ENCODE peak calls at places on chromosome 18, in six cellular contexts. Q, N, J, Z, C and H are unnamed samples.

GRCh38 chr18:46097378-46097852 is 681 bp downstream of the ATP5F1A start:
- DNase-seq in Q (no peak), N (no peak), J (peak), Z (no peak), C (no peak), H (no peak)

GRCh38 chr18:28331551-28331950 is 154.6 kb upstream of the CDH2 start:
- DNase-seq in Q (no peak), N (no peak), J (no peak), Z (no peak), C (no peak), H (no peak)

GRCh38 chr18:13615432-13615861 is 110.9 kb downstream of the FAM210A start:
- DNase-seq in Q (no peak), N (no peak), J (no peak), Z (no peak), C (no peak), H (no peak)

GRCh38 chr18:10194592-10194991 is 259.8 kb upstream of the APCDD1 start:
- DNase-seq in Q (no peak), N (no peak), J (no peak), Z (no peak), C (no peak), H (no peak)

GRCh38 chr18:68797901-68798300 is at the start of gene CCDC102B:
- DNase-seq in Q (no peak), N (no peak), J (no peak), Z (no peak), C (peak), H (no peak)

GRCh38 chr18:28030458-28030857 is 146.5 kb downstream of the CDH2 start:
- DNase-seq in Q (no peak), N (no peak), J (no peak), Z (no peak), C (no peak), H (no peak)

GRCh38 chr18:13585379-13586153 is 140.8 kb downstream of the FAM210A start:
- DNase-seq in Q (peak), N (no peak), J (no peak), Z (no peak), C (no peak), H (no peak)

GRCh38 chr18:73279499-73279898 is 411.7 kb upstream of the NETO1 start:
- DNase-seq in Q (no peak), N (no peak), J (no peak), Z (no peak), C (no peak), H (no peak)

GRCh38 chr18:53416985-53417384 is 807.5 kb downstream of the MBD2 start:
- DNase-seq in Q (no peak), N (no peak), J (no peak), Z (no peak), C (peak), H (no peak)

GRCh38 chr18:13726972-13727331 is 479 bp downstream of the RNMT start:
- DNase-seq in Q (no peak), N (no peak), J (peak), Z (no peak), C (peak), H (peak)

GRCh38 chr18:61727241-61727640 is 165.6 kb downstream of the RNF152 start:
- DNase-seq in Q (no peak), N (no peak), J (no peak), Z (no peak), C (peak), H (no peak)

GRCh38 chr18:74522635-74523548 is 11.4 kb upstream of the CNDP1 start:
- DNase-seq in Q (no peak), N (no peak), J (no peak), Z (peak), C (no peak), H (no peak)

GRCh38 chr18:67710639-67711038 is 194.1 kb upstream of the DSEL start:
- DNase-seq in Q (no peak), N (no peak), J (no peak), Z (peak), C (no peak), H (no peak)

GRCh38 chr18:10563886-10564285 is 38.1 kb downstream of the NAPG start:
- DNase-seq in Q (no peak), N (no peak), J (no peak), Z (no peak), C (no peak), H (no peak)

GRCh38 chr18:70135604-70136003 is 69.9 kb downstream of the RTTN start:
- DNase-seq in Q (no peak), N (no peak), J (no peak), Z (no peak), C (no peak), H (no peak)

GRCh38 chr18:812673-813404 is 797 bp upstream of the YES1 start:
- DNase-seq in Q (peak), N (no peak), J (no peak), Z (no peak), C (peak), H (no peak)

GRCh38 chr18:78816916-78817315 is 162.7 kb upstream of the SALL3 start:
- DNase-seq in Q (no peak), N (no peak), J (no peak), Z (no peak), C (no peak), H (no peak)

GRCh38 chr18:39732918-39733317 is 2167.3 kb upstream of the CELF4 start:
- DNase-seq in Q (no peak), N (no peak), J (no peak), Z (no peak), C (no peak), H (no peak)

GRCh38 chr18:50152900-50153299 is 42.0 kb downstream of the MYO5B start:
- DNase-seq in Q (no peak), N (no peak), J (no peak), Z (no peak), C (no peak), H (no peak)

GRCh38 chr18:49645836-49646235 is 84.0 kb downstream of the LIPG start:
- DNase-seq in Q (no peak), N (no peak), J (no peak), Z (no peak), C (peak), H (no peak)

GRCh38 chr18:13809025-13809384 is 14.9 kb upstream of the MC5R start:
- DNase-seq in Q (no peak), N (no peak), J (no peak), Z (no peak), C (no peak), H (no peak)

GRCh38 chr18:8991131-8991530 is 111.4 kb upstream of the NDUFV2 start:
- DNase-seq in Q (no peak), N (no peak), J (no peak), Z (no peak), C (no peak), H (no peak)

GRCh38 chr18:44325903-44326650 is 354.6 kb upstream of the SETBP1 start:
- DNase-seq in Q (peak), N (peak), J (peak), Z (peak), C (peak), H (peak)

GRCh38 chr18:7370375-7370774 is 139.5 kb downstream of the LRRC30 start:
- DNase-seq in Q (no peak), N (no peak), J (no peak), Z (no peak), C (no peak), H (no peak)

GRCh38 chr18:22314406-22314805 is 103.3 kb downstream of the CTAGE1 start:
- DNase-seq in Q (no peak), N (no peak), J (no peak), Z (no peak), C (peak), H (no peak)

GRCh38 chr18:34345738-34346137 is 121.0 kb upstream of the NOL4 start:
- DNase-seq in Q (no peak), N (no peak), J (no peak), Z (no peak), C (no peak), H (no peak)

GRCh38 chr18:43563780-43564179 is 286.5 kb upstream of the SYT4 start:
- DNase-seq in Q (no peak), N (peak), J (peak), Z (peak), C (peak), H (peak)

GRCh38 chr18:79507076-79507545 is 111.4 kb downstream of the NFATC1 start:
- DNase-seq in Q (no peak), N (peak), J (peak), Z (no peak), C (peak), H (no peak)

GRCh38 chr18:7021994-7022840 is 95.4 kb downstream of the LAMA1 start:
- DNase-seq in Q (no peak), N (peak), J (peak), Z (no peak), C (peak), H (no peak)

GRCh38 chr18:60259052-60259681 is 113.4 kb downstream of the MC4R start:
- DNase-seq in Q (no peak), N (no peak), J (no peak), Z (no peak), C (peak), H (no peak)

GRCh38 chr18:58195278-58195721 is 151.3 kb downstream of the NEDD4L start:
- DNase-seq in Q (peak), N (no peak), J (peak), Z (no peak), C (no peak), H (no peak)

GRCh38 chr18:7808992-7809391 is 241.9 kb downstream of the PTPRM start:
- DNase-seq in Q (no peak), N (no peak), J (no peak), Z (no peak), C (no peak), H (no peak)

GRCh38 chr18:39701071-39701783 is 2135.6 kb upstream of the CELF4 start:
- DNase-seq in Q (no peak), N (no peak), J (no peak), Z (no peak), C (no peak), H (no peak)

GRCh38 chr18:22822024-22822423 is 111.1 kb upstream of the RBBP8 start:
- DNase-seq in Q (no peak), N (no peak), J (no peak), Z (peak), C (no peak), H (no peak)

GRCh38 chr18:73879771-73880170 is 267.9 kb downstream of the FBXO15 start:
- DNase-seq in Q (no peak), N (no peak), J (no peak), Z (no peak), C (peak), H (no peak)

GRCh38 chr18:57150828-57151227 is 3.9 kb downstream of the BOD1L2 start:
- DNase-seq in Q (no peak), N (peak), J (peak), Z (no peak), C (no peak), H (no peak)

GRCh38 chr18:41905786-41906527 is 49.1 kb upstream of the PIK3C3 start:
- DNase-seq in Q (no peak), N (no peak), J (peak), Z (no peak), C (no peak), H (no peak)

GRCh38 chr18:41906528-41907256 is 48.3 kb upstream of the PIK3C3 start:
- DNase-seq in Q (peak), N (no peak), J (peak), Z (no peak), C (peak), H (peak)
- TF ChIP-seq CTCF in Q (peak), N (peak), J (peak), Z (peak), C (peak), H (peak)

GRCh38 chr18:24514439-24514838 is 54.0 kb downstream of the HRH4 start:
- DNase-seq in Q (peak), N (peak), J (no peak), Z (peak), C (no peak), H (no peak)
- TF ChIP-seq CTCF in Q (peak), N (peak), J (peak), Z (peak), C (peak), H (peak)

GRCh38 chr18:36185157-36185556 is 2.1 kb upstream of the MOCOS start:
- DNase-seq in Q (no peak), N (no peak), J (no peak), Z (no peak), C (no peak), H (no peak)

GRCh38 chr18:36187138-36187825 is at the start of gene MOCOS:
- DNase-seq in Q (peak), N (peak), J (peak), Z (no peak), C (peak), H (peak)

GRCh38 chr18:36185901-36186460 is 1.3 kb upstream of the MOCOS start:
- DNase-seq in Q (no peak), N (no peak), J (no peak), Z (no peak), C (no peak), H (no peak)

GRCh38 chr18:36187826-36188721 is 777 bp downstream of the MOCOS start:
- DNase-seq in Q (no peak), N (no peak), J (no peak), Z (no peak), C (peak), H (no peak)

GRCh38 chr18:36186461-36187137 is 698 bp upstream of the MOCOS start:
- DNase-seq in Q (peak), N (no peak), J (no peak), Z (no peak), C (no peak), H (no peak)
- TF ChIP-seq CTCF in Q (no peak), N (no peak), J (no peak), Z (peak), C (no peak), H (no peak)

DNA sequence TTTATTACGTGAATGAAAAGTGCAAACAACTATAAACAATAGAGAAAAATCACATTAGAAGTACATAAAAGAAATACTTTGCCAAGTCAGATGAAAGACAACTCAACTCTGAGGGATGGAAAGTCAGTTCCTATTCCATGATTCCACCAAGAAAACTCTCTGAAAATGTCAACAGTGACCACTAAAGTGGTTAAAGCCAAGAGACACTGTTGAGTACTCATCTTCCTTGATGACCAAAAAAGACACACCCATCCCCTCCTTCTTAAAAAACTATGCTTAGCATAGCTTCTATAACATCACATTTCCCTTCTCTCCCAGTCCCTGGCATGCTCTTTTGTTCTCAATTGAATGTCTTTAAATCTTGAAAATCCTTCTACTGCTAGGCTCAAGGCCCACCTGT is 160.0 kb downstream of the TCF4 start:
- DNase-seq in Q (no peak), N (no peak), J (no peak), Z (no peak), C (no peak), H (no peak)
- TF ChIP-seq CTCF in Q (no peak), N (no peak), J (no peak), Z (no peak), C (no peak), H (no peak)

GRCh38 chr18:63073481-63073880 is 246.1 kb downstream of the BCL2 start:
- DNase-seq in Q (peak), N (no peak), J (no peak), Z (no peak), C (no peak), H (no peak)
- TF ChIP-seq CTCF in Q (peak), N (peak), J (no peak), Z (peak), C (no peak), H (no peak)

GRCh38 chr18:63975632-63976031 is 5.8 kb downstream of the SERPINB8 start:
- DNase-seq in Q (no peak), N (no peak), J (no peak), Z (no peak), C (no peak), H (no peak)

GRCh38 chr18:63971320-63972071 is 1.6 kb downstream of the SERPINB8 start:
- DNase-seq in Q (no peak), N (no peak), J (no peak), Z (no peak), C (no peak), H (no peak)

GRCh38 chr18:63970803-63971191 is 916 bp downstream of the SERPINB8 start:
- DNase-seq in Q (no peak), N (no peak), J (peak), Z (no peak), C (peak), H (peak)

GRCh38 chr18:63977040-63977439 is 7.2 kb downstream of the SERPINB8 start:
- DNase-seq in Q (no peak), N (no peak), J (no peak), Z (no peak), C (no peak), H (no peak)

GRCh38 chr18:63974991-63975390 is 5.1 kb downstream of the SERPINB8 start:
- DNase-seq in Q (no peak), N (no peak), J (no peak), Z (no peak), C (no peak), H (no peak)
- TF ChIP-seq CTCF in Q (peak), N (peak), J (peak), Z (peak), C (peak), H (no peak)

GRCh38 chr18:3233433-3234168 is 13.8 kb upstream of the MYOM1 start:
- DNase-seq in Q (no peak), N (no peak), J (no peak), Z (no peak), C (no peak), H (no peak)

GRCh38 chr18:3235846-3236245 is 11.8 kb upstream of the MYL12A start:
- DNase-seq in Q (no peak), N (no peak), J (no peak), Z (no peak), C (no peak), H (no peak)

GRCh38 chr18:3236470-3236869 is 11.1 kb upstream of the MYL12A start:
- DNase-seq in Q (no peak), N (no peak), J (no peak), Z (no peak), C (no peak), H (no peak)

GRCh38 chr18:3234457-3234856 is 13.1 kb upstream of the MYL12A start:
- DNase-seq in Q (no peak), N (no peak), J (no peak), Z (no peak), C (no peak), H (no peak)

GRCh38 chr18:3238742-3239141 is 8.9 kb upstream of the MYL12A start:
- DNase-seq in Q (no peak), N (no peak), J (no peak), Z (no peak), C (no peak), H (no peak)
- TF ChIP-seq CTCF in Q (no peak), N (no peak), J (no peak), Z (peak), C (no peak), H (no peak)

DNA sequence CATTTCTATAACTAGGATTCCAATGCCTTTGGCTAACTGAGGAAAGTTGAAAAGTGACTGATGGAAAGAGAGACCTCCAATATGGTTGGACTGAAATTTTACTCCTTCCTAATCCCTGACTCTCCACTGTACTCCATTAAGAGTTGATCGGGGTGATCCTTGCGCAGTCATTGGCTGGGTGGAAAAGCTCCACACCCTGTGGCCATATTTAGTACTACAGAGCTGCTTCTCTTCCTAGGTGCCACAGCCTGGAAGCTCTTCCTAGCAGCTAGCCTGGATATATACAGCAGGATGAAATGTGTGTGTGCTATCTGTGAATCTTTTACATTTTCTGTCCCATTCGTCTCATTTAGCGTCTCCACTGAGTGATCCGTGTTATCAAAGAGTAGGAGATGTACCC is 71.2 kb downstream of the MEP1B start:
- DNase-seq in Q (no peak), N (no peak), J (no peak), Z (no peak), C (no peak), H (no peak)
- TF ChIP-seq CTCF in Q (no peak), N (no peak), J (no peak), Z (peak), C (no peak), H (peak)

GRCh38 chr18:77110936-77111335 is 21.6 kb downstream of the MBP start:
- DNase-seq in Q (no peak), N (no peak), J (no peak), Z (no peak), C (no peak), H (no peak)

GRCh38 chr18:77108821-77109692 is 23.5 kb downstream of the MBP start:
- DNase-seq in Q (no peak), N (no peak), J (no peak), Z (no peak), C (no peak), H (no peak)

GRCh38 chr18:77112161-77112801 is 20.3 kb downstream of the MBP start:
- DNase-seq in Q (no peak), N (no peak), J (no peak), Z (no peak), C (no peak), H (no peak)

GRCh38 chr18:77111449-77112160 is 21.0 kb downstream of the MBP start:
- DNase-seq in Q (no peak), N (no peak), J (no peak), Z (no peak), C (no peak), H (no peak)

DNA sequence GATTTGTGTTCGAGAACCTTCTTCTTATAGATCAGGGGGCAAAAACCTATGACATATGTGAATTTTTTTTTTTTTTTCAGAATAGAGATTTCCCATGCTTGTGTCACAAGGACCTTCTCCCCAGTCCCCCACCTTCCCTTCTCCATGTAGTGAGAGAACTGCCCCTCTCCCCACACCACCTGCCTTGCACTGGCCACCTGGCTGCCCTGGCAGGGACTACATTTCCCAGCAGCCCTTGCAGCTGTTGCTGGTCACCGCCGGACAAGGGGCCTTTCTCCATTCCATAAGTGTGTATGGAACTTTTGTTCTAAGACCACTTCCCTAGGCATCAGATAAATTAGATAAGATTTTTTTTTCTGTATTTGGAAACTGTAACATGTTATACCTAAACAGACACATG is 22.2 kb downstream of the MBP start:
- DNase-seq in Q (no peak), N (no peak), J (no peak), Z (no peak), C (no peak), H (no peak)
- TF ChIP-seq CTCF in Q (no peak), N (no peak), J (no peak), Z (no peak), C (no peak), H (no peak)

GRCh38 chr18:48605408-48605845 is 66.6 kb downstream of the CTIF start:
- DNase-seq in Q (peak), N (peak), J (peak), Z (no peak), C (no peak), H (no peak)
- TF ChIP-seq CTCF in Q (peak), N (peak), J (peak), Z (peak), C (peak), H (peak)